ENCODE peak calls at places on chromosomes 3 and 15, in seven cellular contexts. C is DND-41, F is heart right ventricle, A is fibroblast of lung, T is A549, V is BE2C, Z is right atrium auricular region. N is an unnamed sample.

GRCh38 chr15:73678498-73678897 is 5.7 kb upstream of the CD276 start:
- DNase-seq in C (no peak), V (no peak), T (no peak), A (no peak), Z (no peak), F (no peak), N (no peak)

GRCh38 chr15:22903961-22904534 is 65.6 kb downstream of the NIPA2 start:
- DNase-seq in A (no peak), F (no peak), T (no peak), Z (no peak), V (peak; percentile 29), C (no peak), N (no peak)

GRCh38 chr3:8963137-8963853 is at the start of gene RAD18:
- DNase-seq in A (peak; percentile 89), V (peak; percentile 86), Z (peak; percentile 93), C (peak; percentile 92), F (peak; percentile 89), T (peak; percentile 80), N (peak; percentile 91)

GRCh38 chr15:33194704-33195261 is at the start of gene FMN1:
- DNase-seq in Z (peak; percentile 92), V (peak; percentile 98), A (peak; percentile 90), F (peak; percentile 93), T (peak; percentile 90), C (peak; percentile 35), N (peak; percentile 65)

GRCh38 chr3:176870451-176870850 is 326.8 kb downstream of the TBL1XR1 start:
- DNase-seq in C (no peak), A (no peak), T (no peak), Z (no peak), V (no peak), F (no peak), N (no peak)

GRCh38 chr3:47404955-47405790 is 24.4 kb downstream of the PTPN23 start:
- DNase-seq in F (no peak), T (no peak), A (peak; percentile 62), V (no peak), C (no peak), Z (no peak), N (peak; percentile 49)

GRCh38 chr3:54079729-54080128 is 42.6 kb upstream of the CACNA2D3 start:
- DNase-seq in F (no peak), C (no peak), A (no peak), Z (no peak), T (no peak), V (no peak), N (no peak)

GRCh38 chr3:147773236-147773635 is 364.1 kb downstream of the ZIC1 start:
- DNase-seq in T (no peak), C (no peak), V (no peak), Z (no peak), F (no peak), A (no peak), N (no peak)

GRCh38 chr3:55622116-55622515 is 135.0 kb upstream of the WNT5A start:
- DNase-seq in F (no peak), Z (no peak), A (peak; percentile 19), T (no peak), V (no peak), C (no peak), N (no peak)

GRCh38 chr3:113751145-113751544 is 4.3 kb downstream of the ATP6V1A start:
- DNase-seq in Z (no peak), C (no peak), V (no peak), A (no peak), T (no peak), F (no peak), N (no peak)

GRCh38 chr3:132628157-132628556 is 31.1 kb downstream of the ACKR4 start:
- DNase-seq in T (no peak), A (peak; percentile 19), C (no peak), F (no peak), V (no peak), Z (no peak), N (no peak)

GRCh38 chr15:77907824-77908751 is 169.4 kb downstream of the TBC1D2B start:
- DNase-seq in T (no peak), V (peak; percentile 80), F (no peak), C (peak; percentile 44), A (peak; percentile 46), Z (no peak), N (no peak)

DNA sequence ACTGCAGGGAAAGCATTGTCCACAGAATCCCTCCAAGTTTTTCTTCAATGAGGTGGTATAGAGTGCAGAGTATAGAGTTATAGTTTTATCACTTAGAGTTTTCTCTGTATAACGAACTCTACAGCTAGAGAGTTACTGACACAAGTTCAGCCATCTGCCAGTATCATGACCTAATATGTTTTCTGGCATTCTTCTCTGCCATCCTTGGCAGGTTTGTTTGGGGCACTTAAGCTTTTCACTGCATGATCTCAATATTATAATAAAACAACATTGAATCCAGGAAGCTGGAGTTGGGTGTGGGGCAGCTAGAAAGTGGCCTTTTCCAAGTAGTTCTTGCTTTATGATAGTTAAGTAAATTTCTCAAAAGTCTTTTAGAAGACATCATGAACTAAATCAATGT is 743.5 kb upstream of the ARPP21 start:
- DNase-seq in V (no peak), C (no peak), A (no peak), F (no peak), T (no peak), Z (no peak), N (no peak)
- H3K9me3 ChIP-seq in V (no peaks in the 10 kb centered on the region), C (no peaks in the 10 kb centered on the region), A (no peaks in the 10 kb centered on the region), F (no peaks in the 10 kb centered on the region), T (no peaks in the 10 kb centered on the region), Z (no peaks in the 10 kb centered on the region), N (no peaks in the 10 kb centered on the region)

GRCh38 chr3:127589600-127590281 is 792 bp downstream of the TPRA1 start:
- DNase-seq in V (no peak), A (no peak), T (no peak), F (no peak), C (peak; percentile 24), Z (no peak), N (peak; percentile 25)

GRCh38 chr3:127590282-127590592 is 296 bp downstream of the TPRA1 start:
- DNase-seq in F (peak; percentile 42), Z (no peak), A (no peak), C (peak; percentile 46), T (no peak), V (no peak), N (no peak)

GRCh38 chr3:127588675-127589577 is 1.6 kb downstream of the TPRA1 start:
- DNase-seq in F (no peak), V (no peak), T (no peak), A (peak; percentile 50), Z (no peak), C (peak; percentile 49), N (no peak)

GRCh38 chr3:127593187-127593586 is 2.7 kb upstream of the TPRA1 start:
- DNase-seq in V (no peak), C (no peak), A (no peak), T (no peak), F (no peak), Z (no peak), N (no peak)

DNA sequence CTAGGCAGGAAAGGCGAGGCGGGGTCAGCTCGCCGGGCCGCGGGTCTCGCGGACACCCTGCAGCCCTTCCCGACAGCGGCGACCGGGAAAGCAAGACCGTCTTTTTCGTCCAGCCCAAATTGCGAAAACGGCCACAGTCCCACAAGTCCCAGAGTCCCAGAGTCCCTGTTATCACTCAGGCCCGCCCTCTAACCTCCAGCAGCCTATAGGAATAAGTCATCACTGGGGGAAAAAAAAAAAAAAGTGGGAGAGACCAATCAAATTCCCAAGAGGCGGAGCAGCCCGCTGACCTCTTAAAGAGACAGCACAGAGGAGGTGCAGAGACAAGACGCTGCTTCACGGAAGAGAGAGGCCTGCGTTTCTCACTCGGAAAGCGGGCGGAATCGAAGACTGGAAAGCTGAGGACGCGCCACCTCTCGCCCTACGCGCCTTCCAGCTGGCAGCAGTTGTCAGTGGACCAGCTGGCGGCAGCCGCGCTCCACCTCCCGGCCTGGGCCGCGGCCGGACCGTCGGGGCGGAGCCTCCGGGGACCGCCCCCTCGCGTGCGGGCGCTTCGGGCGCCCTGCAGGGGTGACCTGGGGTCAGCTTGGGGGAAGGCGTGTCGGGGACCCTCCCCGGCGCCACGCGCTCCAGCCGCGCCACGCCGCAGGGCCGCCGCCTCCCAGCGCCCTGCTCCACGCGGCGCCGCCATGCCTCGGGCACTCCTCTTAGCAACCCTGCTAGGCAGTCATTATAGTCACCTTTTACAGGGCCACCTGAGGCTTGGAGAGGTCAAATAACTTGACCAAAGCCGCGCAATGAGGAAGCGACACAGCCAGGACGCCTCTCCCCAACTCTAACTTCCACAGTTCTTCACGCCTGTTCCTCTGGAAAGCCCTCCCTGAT is at the start of gene TPRA1:
- DNase-seq in V (peak; percentile 93), Z (peak; percentile 95), T (peak; percentile 91), A (peak; percentile 98), C (peak; percentile 92), F (peak; percentile 94), N (peak; percentile 89)
- TF ChIP-seq CTCF in V (peak; percentile 20), Z (no peak), T (peak; percentile 21), A (no peak), C (peak; percentile 49), F (peak; percentile 48), N (no peak)

DNA sequence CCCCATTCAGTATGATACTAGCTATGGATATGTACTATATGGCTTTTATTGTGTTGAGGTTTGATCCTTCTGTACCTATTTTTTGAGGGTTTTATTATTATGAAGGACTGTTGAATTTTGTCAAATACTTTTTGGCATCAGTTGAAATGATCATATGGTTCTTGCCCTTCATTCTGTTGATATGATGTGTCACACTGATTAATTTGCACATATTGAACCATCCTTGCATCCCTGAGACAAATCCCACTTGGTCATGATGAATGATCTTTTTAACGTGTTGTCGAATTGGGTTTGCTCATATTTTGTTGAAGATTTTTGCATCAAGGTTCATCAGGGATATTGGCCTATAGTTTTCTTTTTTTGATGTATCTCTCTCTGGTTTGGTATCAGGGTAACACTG is 61.0 kb downstream of the RASA2 start:
- DNase-seq in V (no peak), F (no peak), A (no peak), C (no peak), Z (no peak), T (no peak), N (no peak)
- H3K9me3 ChIP-seq in V (peaks cover 3% of the 10 kb centered on the region), F (peaks cover 22% of the 10 kb centered on the region), A (no peaks in the 10 kb centered on the region), C (peaks cover 7% of the 10 kb centered on the region), Z (no peaks in the 10 kb centered on the region), T (peaks cover 19% of the 10 kb centered on the region), N (no peaks in the 10 kb centered on the region)

GRCh38 chr3:122728756-122729514 is 48.3 kb downstream of the PARP14 start:
- DNase-seq in C (no peak), A (no peak), V (no peak), T (no peak), Z (no peak), F (no peak), N (no peak)

GRCh38 chr3:122725106-122725505 is 44.5 kb downstream of the PARP14 start:
- DNase-seq in A (no peak), F (no peak), Z (no peak), V (no peak), T (no peak), C (peak; percentile 16), N (no peak)

GRCh38 chr3:122728186-122728585 is 47.5 kb downstream of the PARP14 start:
- DNase-seq in Z (no peak), C (no peak), V (no peak), F (no peak), A (no peak), T (no peak), N (no peak)

GRCh38 chr3:122727766-122728165 is 47.1 kb downstream of the PARP14 start:
- DNase-seq in V (no peak), A (no peak), Z (no peak), C (no peak), T (no peak), F (no peak), N (no peak)

DNA sequence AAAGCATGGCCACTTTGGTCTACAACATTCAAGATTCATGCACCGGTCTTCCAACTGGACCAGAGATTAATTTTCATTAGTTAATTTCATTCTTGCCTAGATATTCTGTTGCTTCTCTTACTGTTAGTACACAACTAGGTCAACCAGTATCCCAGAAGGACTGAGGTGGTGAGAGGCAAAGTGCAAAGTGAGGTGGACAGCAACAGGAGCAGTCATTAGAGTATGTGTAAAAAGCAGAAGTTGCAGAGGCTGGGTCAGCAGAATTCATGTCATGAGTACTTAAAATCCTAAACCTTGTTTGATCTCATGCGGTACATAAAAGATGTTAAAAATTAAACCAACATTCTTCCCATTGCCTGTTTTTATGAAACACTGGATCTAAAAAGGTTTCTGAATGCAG is 46.6 kb downstream of the PARP14 start:
- DNase-seq in V (no peak), F (no peak), C (no peak), T (no peak), Z (no peak), A (no peak), N (no peak)
- TF ChIP-seq CTCF in V (no peak), F (no peak), C (no peak), T (no peak), Z (no peak), A (no peak), N (no peak)